ENCODE peak calls at places on chromosomes 7 and 10, in seven cellular contexts. O, V, Z, T, K, A and C are unnamed samples.

GRCh38 chr10:132533571-132534260 is 3.9 kb upstream of the INPP5A start:
- DNase-seq in Z (no peak), K (no peak), A (no peak), T (no peak), V (no peak), O (no peak), C (no peak)

GRCh38 chr7:4659551-4660286 is 22.4 kb upstream of the FOXK1 start:
- DNase-seq in T (no peak), K (no peak), O (peak; percentile 12), V (no peak), A (no peak), Z (no peak), C (no peak)

GRCh38 chr10:107051769-107052168 is 112.7 kb downstream of the SORCS1 start:
- DNase-seq in A (no peak), V (no peak), K (no peak), Z (no peak), T (no peak), O (no peak), C (no peak)

GRCh38 chr7:135341049-135341448 is 107.4 kb downstream of the STRA8 start:
- DNase-seq in A (no peak), K (no peak), Z (no peak), O (no peak), V (no peak), T (no peak), C (no peak)

GRCh38 chr7:96076350-96076707 is 245.6 kb downstream of the SLC25A13 start:
- DNase-seq in V (peak; percentile 12), O (no peak), T (no peak), A (no peak), Z (no peak), K (no peak), C (no peak)

GRCh38 chr10:125155101-125155500 is 5.3 kb downstream of the CTBP2 start:
- DNase-seq in V (peak; percentile 78), Z (peak; percentile 85), K (no peak), O (no peak), A (peak; percentile 39), T (peak; percentile 50), C (no peak)

GRCh38 chr7:106947244-106947728 is 82.2 kb downstream of the PIK3CG start:
- DNase-seq in A (peak; percentile 39), T (peak; percentile 57), K (peak; percentile 80), O (peak; percentile 86), Z (peak; percentile 83), V (peak; percentile 83), C (peak; percentile 13)

GRCh38 chr7:44534501-44534900 is 6.6 kb downstream of the NPC1L1 start:
- DNase-seq in V (peak; percentile 21), T (no peak), A (no peak), K (peak; percentile 56), O (peak; percentile 53), Z (peak; percentile 82), C (no peak)

GRCh38 chr7:43767311-43767710 is 8.8 kb downstream of the BLVRA start:
- DNase-seq in K (no peak), V (no peak), Z (no peak), O (no peak), T (no peak), A (no peak), C (no peak)

GRCh38 chr7:1214516-1214915 is 18.2 kb upstream of the UNCX start:
- DNase-seq in T (no peak), A (no peak), K (no peak), Z (no peak), V (no peak), O (no peak), C (no peak)

GRCh38 chr7:90817846-90818245 is 221.7 kb downstream of the CDK14 start:
- DNase-seq in T (peak; percentile 22), A (no peak), K (peak; percentile 2), O (no peak), V (no peak), Z (peak; percentile 51), C (no peak)

GRCh38 chr10:107544706-107545520 is 380.4 kb upstream of the SORCS1 start:
- DNase-seq in T (no peak), V (no peak), O (no peak), K (no peak), Z (no peak), A (no peak), C (no peak)

GRCh38 chr7:73827568-73828106 is 3.2 kb upstream of the CLDN4 start:
- DNase-seq in A (no peak), K (no peak), O (no peak), T (no peak), Z (no peak), V (peak; percentile 10), C (no peak)

GRCh38 chr10:89369142-89370105 is 8.4 kb upstream of the IFIT1B start:
- DNase-seq in T (peak; percentile 80), Z (peak; percentile 29), K (peak; percentile 79), A (peak; percentile 73), V (peak; percentile 61), O (peak; percentile 60), C (no peak)

GRCh38 chr7:135557455-135558336 is at the start of gene NUP205:
- DNase-seq in O (peak; percentile 92), K (peak; percentile 93), A (peak; percentile 66), T (peak; percentile 75), V (peak; percentile 96), Z (peak; percentile 81), C (no peak)

GRCh38 chr10:98340261-98340675 is 72.3 kb upstream of the LOXL4 start:
- DNase-seq in K (peak; percentile 69), T (peak; percentile 68), Z (no peak), A (peak; percentile 54), O (peak; percentile 85), V (no peak), C (no peak)

GRCh38 chr7:7537711-7538110 is 2.0 kb upstream of the COL28A1 start:
- DNase-seq in T (no peak), K (no peak), O (no peak), A (no peak), V (no peak), Z (no peak), C (no peak)

GRCh38 chr7:130901209-130901783 is 167.3 kb upstream of the KLF14 start:
- DNase-seq in A (peak; percentile 99), V (no peak), K (peak; percentile 98), Z (peak; percentile 66), O (no peak), T (peak; percentile 100), C (no peak)

GRCh38 chr7:55078465-55079372 is 59.9 kb downstream of the EGFR start:
- DNase-seq in O (no peak), V (no peak), A (no peak), K (no peak), Z (peak; percentile 54), T (no peak), C (no peak)

GRCh38 chr7:55083206-55083605 is 64.4 kb downstream of the EGFR start:
- DNase-seq in A (peak; percentile 62), T (peak; percentile 67), V (no peak), Z (no peak), O (no peak), K (peak; percentile 55), C (no peak)

GRCh38 chr7:55081854-55082603 is 63.2 kb downstream of the EGFR start:
- DNase-seq in Z (no peak), V (no peak), O (no peak), K (peak; percentile 50), T (no peak), A (no peak), C (no peak)

GRCh38 chr7:55080000-55080629 is 61.3 kb downstream of the EGFR start:
- DNase-seq in Z (no peak), K (no peak), O (no peak), T (no peak), A (no peak), V (no peak), C (no peak)

GRCh38 chr7:55081067-55081853 is 62.4 kb downstream of the EGFR start:
- DNase-seq in O (no peak), K (no peak), A (no peak), V (no peak), Z (no peak), T (no peak), C (no peak)
- H3K9ac ChIP-seq in O (no peak overlapping the region), K (peak overlapping the region; percentile 47), A (no peak overlapping the region), V (no peak overlapping the region), Z (no peak overlapping the region), T (no peak overlapping the region), C (peak overlapping the region; percentile 8)

DNA sequence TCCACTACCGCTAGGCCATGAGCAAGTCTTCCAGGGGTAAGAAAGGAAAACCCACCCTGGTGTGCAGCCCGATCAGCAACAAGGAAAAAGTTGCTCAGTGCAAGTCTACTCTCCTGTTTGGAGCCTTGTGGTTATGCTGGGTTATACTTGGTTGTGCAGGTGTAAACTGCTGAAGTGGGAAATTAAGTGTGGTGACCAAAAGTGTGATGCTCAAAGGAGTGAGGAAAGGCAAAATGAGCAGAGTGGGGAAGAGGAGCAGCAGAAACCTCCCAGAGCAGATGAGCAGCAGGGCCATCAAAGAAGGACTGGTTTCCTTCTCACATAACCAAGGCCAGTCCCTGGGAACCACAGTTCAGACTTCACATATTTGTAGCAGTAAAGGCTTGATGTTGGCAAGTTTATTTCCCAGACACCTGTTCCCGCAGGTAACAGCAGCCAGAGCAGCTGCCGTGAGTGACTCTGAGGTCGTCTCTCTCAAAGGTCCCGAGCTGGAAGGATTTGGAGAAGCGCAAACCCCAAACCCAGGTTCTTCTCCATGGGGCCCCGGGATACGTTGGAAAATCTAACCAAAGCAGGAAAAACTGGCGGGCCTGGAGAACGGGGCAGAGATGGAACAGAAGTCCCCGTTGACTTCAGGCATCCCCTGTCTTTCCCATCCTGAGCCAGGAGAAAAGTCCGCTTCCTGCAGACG is 607 bp upstream of the SMO start:
- DNase-seq in K (no peak), T (no peak), V (no peak), Z (no peak), A (no peak), O (no peak), C (no peak)
- TF ChIP-seq EZH2 in K (no peak), T (no peak), V (no peak), Z (no peak), A (no peak), O (no peak), C (no peak)

DNA sequence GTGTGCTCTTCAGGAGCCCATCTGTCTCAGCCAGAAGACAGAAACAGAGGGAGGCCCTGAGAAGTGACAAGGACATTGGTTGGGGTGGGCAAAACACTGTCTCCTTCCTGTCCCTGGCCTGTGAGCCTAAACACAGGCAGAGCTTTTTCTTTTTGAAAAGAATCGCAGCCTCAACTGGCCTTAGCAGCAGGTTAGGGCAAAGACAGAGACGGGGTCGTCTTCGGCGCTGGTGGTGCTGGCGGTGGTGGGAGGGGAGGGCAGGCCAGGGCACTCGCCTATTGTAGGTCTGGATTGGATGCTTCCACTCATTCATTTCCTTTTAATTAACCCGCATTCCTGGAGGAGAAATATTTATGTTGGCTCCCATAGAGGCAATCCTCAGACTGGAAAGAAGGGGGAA is 22.5 kb downstream of the WNT8B start:
- DNase-seq in O (no peak), K (no peak), Z (peak; percentile 88), A (no peak), V (peak; percentile 48), T (no peak), C (no peak)
- H3K9ac ChIP-seq in O (no peak overlapping the region), K (no peak overlapping the region), Z (no peak overlapping the region), A (no peak overlapping the region), V (no peak overlapping the region), T (no peak overlapping the region), C (no peak overlapping the region)

DNA sequence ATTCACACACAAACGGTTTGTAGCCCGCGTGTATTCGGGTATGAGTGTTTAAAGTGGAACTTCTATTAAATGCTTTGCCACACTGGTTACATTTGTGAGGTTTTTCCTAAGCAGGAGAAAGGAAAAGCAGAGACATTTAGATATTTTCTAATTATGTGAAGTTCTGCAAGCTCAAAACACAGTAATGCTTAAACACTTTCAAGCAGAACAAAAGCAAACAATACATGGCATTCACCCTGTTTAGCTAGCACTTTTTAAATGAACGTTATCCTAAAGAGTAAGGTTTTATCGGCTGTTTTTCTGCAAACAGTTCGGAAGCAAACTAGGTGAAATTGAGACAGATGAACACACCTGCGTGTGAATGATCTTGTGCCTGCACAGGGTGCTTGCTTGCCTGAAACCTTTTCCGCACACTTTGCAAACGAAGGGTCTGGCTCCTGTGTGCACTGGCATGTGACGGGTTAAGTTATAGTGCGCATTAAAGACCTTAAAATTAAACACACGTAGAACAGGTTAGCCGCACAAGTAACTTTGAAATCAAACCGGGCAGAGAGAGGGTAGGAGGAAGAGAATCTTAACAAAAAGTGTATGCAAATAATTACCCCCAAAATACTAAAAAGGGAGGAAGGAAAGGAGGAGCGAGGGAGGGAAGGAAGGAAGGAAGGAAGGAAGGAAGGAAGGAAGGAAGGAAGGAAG is 1.6 kb downstream of the FEZF1 start:
- DNase-seq in A (no peak), O (peak; percentile 7), Z (no peak), K (no peak), T (no peak), V (peak; percentile 30), C (no peak)
- TF ChIP-seq EZH2 in A (peak; percentile 3), O (no peak), Z (no peak), K (peak; percentile 89), T (peak; percentile 67), V (no peak), C (peak; percentile 62)